ENCODE peak calls at places on chromosomes 16 and 17, in nine cellular contexts. B is GM12878, L is IMR-90, Q is colonic mucosa, T is B cell, S is endodermal cell, I is left ventricle myocardium inferior, G is ovary, U is psoas muscle. J is an unnamed sample.

GRCh38 chr16:86578056-86578455 is 293 bp upstream of the FOXL1 start:
- DNase-seq in G (no peak), U (no peak), T (no peak), B (no peak), L (peak; percentile 99), I (no peak), Q (no peak), S (no peak), J (no peak)

GRCh38 chr16:88803264-88803987 is at the start of gene CDT1:
- DNase-seq in S (peak; percentile 91), T (peak; percentile 100), L (peak; percentile 69), I (peak; percentile 79), G (peak; percentile 90), U (peak; percentile 81), Q (peak; percentile 83), B (no peak), J (peak; percentile 89)

GRCh38 chr16:27642753-27643152 is 92.8 kb downstream of the KATNIP start:
- DNase-seq in Q (no peak), U (no peak), I (no peak), B (no peak), G (no peak), S (peak; percentile 70), T (no peak), L (peak; percentile 21), J (peak; percentile 28)

GRCh38 chr17:75090871-75091854 is 3.4 kb downstream of the SLC16A5 start:
- DNase-seq in Q (peak; percentile 87), B (no peak), S (peak; percentile 76), T (no peak), I (no peak), U (no peak), L (no peak), G (peak; percentile 76), J (no peak)

GRCh38 chr16:55660776-55661175 is 5.0 kb downstream of the SLC6A2 start:
- DNase-seq in I (no peak), U (no peak), S (no peak), B (no peak), Q (no peak), T (no peak), G (no peak), L (no peak), J (no peak)

GRCh38 chr16:22694887-22695382 is 119.0 kb upstream of the HS3ST2 start:
- DNase-seq in L (peak; percentile 90), U (no peak), G (no peak), Q (peak; percentile 23), T (no peak), B (no peak), I (no peak), S (no peak), J (no peak)

GRCh38 chr17:81518785-81519283 is 6.2 kb upstream of the ACTG1 start:
- DNase-seq in U (peak; percentile 50), I (peak; percentile 55), T (no peak), G (peak; percentile 45), Q (peak; percentile 79), B (no peak), L (no peak), S (peak; percentile 85), J (peak; percentile 79)

GRCh38 chr17:55549140-55549539 is 37.9 kb upstream of the SMIM36 start:
- DNase-seq in T (no peak), G (no peak), B (no peak), L (no peak), S (peak; percentile 77), Q (no peak), U (no peak), I (no peak), J (peak; percentile 53)

GRCh38 chr16:49620158-49620867 is 235.6 kb downstream of the ZNF423 start:
- DNase-seq in U (peak; percentile 88), Q (peak; percentile 29), I (peak; percentile 84), G (peak; percentile 91), B (no peak), L (peak; percentile 53), S (peak; percentile 50), T (no peak), J (no peak)

DNA sequence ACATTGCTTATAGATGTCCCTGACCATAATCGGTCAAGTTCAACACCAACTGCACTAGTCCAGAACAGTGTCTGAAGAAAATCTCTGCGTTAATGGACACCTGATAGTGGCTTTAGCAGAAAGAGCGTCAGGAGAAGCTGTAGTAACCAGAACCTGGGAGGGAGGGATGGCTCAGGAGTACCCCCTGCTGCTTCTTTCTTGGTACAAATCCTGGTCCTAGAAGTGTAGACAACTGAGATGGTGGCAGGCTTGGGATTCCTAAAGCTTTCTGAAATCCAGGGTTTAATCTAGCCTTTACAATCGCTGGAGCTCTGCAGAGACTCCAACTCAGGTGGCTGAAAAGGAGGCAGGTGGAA is 5.4 kb downstream of the MAP3K14 start:
- DNase-seq in U (no peak), L (no peak), T (no peak), Q (no peak), G (no peak), S (peak; percentile 46), I (no peak), B (no peak), J (no peak)
- TF ChIP-seq CTCF in U (peak; percentile 14), L (peak; percentile 22), T (no peak), Q (no peak), G (no peak), S (no peak), I (no peak), B (peak; percentile 10), J (peak; percentile 10)

GRCh38 chr16:21001262-21001661 is 100.7 kb downstream of the LYRM1 start:
- DNase-seq in U (no peak), S (peak; percentile 83), T (no peak), G (no peak), Q (peak; percentile 32), B (no peak), L (peak; percentile 4), I (no peak), J (peak; percentile 37)
- TF ChIP-seq CTCF in U (peak; percentile 21), S (peak; percentile 88), T (peak; percentile 21), G (no peak), Q (peak; percentile 40), B (peak; percentile 58), L (peak; percentile 36), I (peak; percentile 50), J (peak; percentile 51)

GRCh38 chr16:1631931-1632637 is 19.9 kb downstream of the CRAMP1 start:
- DNase-seq in B (no peak), S (no peak), I (no peak), Q (no peak), G (no peak), U (no peak), L (no peak), T (no peak), J (no peak)

GRCh38 chr16:1633310-1633709 is 21.1 kb downstream of the CRAMP1 start:
- DNase-seq in I (no peak), U (no peak), B (no peak), L (no peak), T (no peak), Q (no peak), G (no peak), S (no peak), J (no peak)

GRCh38 chr16:1630450-1631213 is 18.5 kb downstream of the CRAMP1 start:
- DNase-seq in I (no peak), U (no peak), Q (no peak), B (no peak), L (no peak), G (no peak), S (no peak), T (no peak), J (no peak)

GRCh38 chr16:1632638-1632970 is 20.4 kb downstream of the CRAMP1 start:
- DNase-seq in G (no peak), I (no peak), Q (no peak), S (no peak), T (no peak), L (no peak), U (no peak), B (no peak), J (no peak)

GRCh38 chr16:1631230-1631629 is 19.1 kb downstream of the CRAMP1 start:
- DNase-seq in S (no peak), I (no peak), L (no peak), U (no peak), Q (no peak), B (no peak), T (no peak), G (no peak), J (no peak)
- TF ChIP-seq CTCF in S (peak; percentile 29), I (no peak), L (no peak), U (no peak), Q (no peak), B (no peak), T (no peak), G (no peak), J (peak; percentile 2)

DNA sequence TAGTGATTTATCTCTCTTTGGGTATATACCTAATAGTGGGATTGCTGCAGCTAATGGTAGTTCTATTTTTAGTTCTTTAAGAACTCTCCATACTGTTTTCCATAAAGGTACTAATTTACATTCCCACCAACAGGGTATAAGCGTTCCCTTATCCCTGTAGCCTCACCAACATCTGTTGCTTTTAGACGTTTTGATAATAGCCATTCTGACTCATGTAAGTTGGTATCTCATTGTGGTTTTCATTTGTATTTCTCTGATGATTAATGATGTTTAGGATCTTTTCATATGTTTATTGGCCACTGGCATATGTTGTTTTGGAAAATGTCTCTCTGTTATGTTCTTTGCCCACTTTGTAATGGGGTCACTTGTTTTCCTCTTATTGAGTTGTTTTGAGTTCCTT is 88.5 kb upstream of the ZNF267 start:
- DNase-seq in U (no peak), S (no peak), T (no peak), B (no peak), G (no peak), I (no peak), Q (no peak), L (no peak), J (no peak)
- TF ChIP-seq CTCF in U (no peak), S (no peak), T (no peak), B (no peak), G (no peak), I (no peak), Q (no peak), L (no peak), J (no peak)

J was measured in GM12865.